ENCODE peak calls at places on chromosome 12, in nine cellular contexts. K is fibroblast of lung; T is kidney tubule cell; I is type B pancreatic cell; Z is stimulated activated naive CD4-positive, alpha-beta T cell; C is HuH-7.5; J is kidney epithelial cell; Y is neural progenitor cell; Q is activated CD4-positive, alpha-beta T cell treated with anti-CD3 and anti-CD28 coated beads, Interleukin-2, amount 50 U/mL, for 1 hour. G is an unnamed sample.

GRCh38 chr12:74051848-74052247 is 485.8 kb upstream of the ATXN7L3B start:
- DNase-seq in T (no peak), Y (no peak), I (no peak), J (no peak), K (no peak), Q (no peak), C (no peak), Z (no peak), G (no peak)

GRCh38 chr12:98595152-98595988 is 1.9 kb downstream of the SLC25A3 start:
- DNase-seq in T (peak; percentile 76), J (peak; percentile 38), K (peak; percentile 81), C (no peak), Z (peak; percentile 5), Q (no peak), I (no peak), Y (no peak), G (no peak)

GRCh38 chr12:104974626-104975290 is 11.4 kb upstream of the NOPCHAP1 start:
- DNase-seq in Z (no peak), Q (no peak), Y (no peak), C (no peak), I (no peak), T (peak; percentile 35), J (no peak), K (peak; percentile 52), G (no peak)

GRCh38 chr12:95532851-95533250 is 18.4 kb downstream of the USP44 start:
- DNase-seq in Z (no peak), Y (no peak), C (no peak), K (peak; percentile 78), Q (no peak), J (no peak), I (no peak), T (peak; percentile 21), G (no peak)

GRCh38 chr12:131091976-131092691 is 138.4 kb downstream of the ADGRD1 start:
- DNase-seq in C (no peak), K (no peak), Z (no peak), I (peak; percentile 51), Q (no peak), J (no peak), Y (no peak), T (no peak), G (peak; percentile 59)

GRCh38 chr12:232731-233614 is 19.0 kb upstream of the SLC6A12 start:
- DNase-seq in Y (no peak), T (no peak), Z (no peak), C (no peak), Q (no peak), K (no peak), J (no peak), I (peak; percentile 52), G (peak; percentile 47)

GRCh38 chr12:107929436-107929835 is 154.9 kb downstream of the ASCL4 start:
- DNase-seq in T (peak; percentile 31), J (no peak), K (peak; percentile 41), Q (no peak), Y (peak; percentile 70), C (no peak), Z (no peak), I (no peak), G (no peak)

GRCh38 chr12:4274960-4275868 is 1.7 kb downstream of the CCND2 start:
- DNase-seq in K (no peak), T (no peak), Y (peak; percentile 53), J (no peak), I (peak; percentile 66), Z (no peak), C (no peak), Q (no peak), G (no peak)

GRCh38 chr12:104576980-104577925 is 120.5 kb downstream of the CHST11 start:
- DNase-seq in J (no peak), Z (no peak), T (no peak), Q (no peak), I (no peak), C (no peak), Y (no peak), K (peak; percentile 95), G (no peak)

GRCh38 chr12:55830601-55831406 is 1.4 kb upstream of the DNAJC14 start:
- DNase-seq in I (peak; percentile 80), T (no peak), J (no peak), Z (peak; percentile 43), K (peak; percentile 66), C (peak; percentile 51), Y (peak; percentile 79), Q (peak; percentile 44), G (peak; percentile 91)

GRCh38 chr12:113083863-113084430 is 27.4 kb downstream of the DTX1 start:
- DNase-seq in Q (no peak), Y (no peak), K (no peak), J (no peak), I (no peak), Z (no peak), C (no peak), T (no peak), G (peak; percentile 70)

GRCh38 chr12:106238146-106238545 is 9.7 kb downstream of the CKAP4 start:
- DNase-seq in K (no peak), I (peak; percentile 53), Y (peak; percentile 23), Z (no peak), T (no peak), C (no peak), J (no peak), Q (no peak), G (no peak)

GRCh38 chr12:14937014-14937413 is 1.3 kb downstream of the ERP27 start:
- DNase-seq in C (no peak), I (no peak), Q (no peak), Y (no peak), Z (no peak), K (no peak), T (no peak), J (no peak), G (no peak)

GRCh38 chr12:29781176-29781575 is 2.6 kb downstream of the TMTC1 start:
- DNase-seq in J (no peak), I (no peak), Z (no peak), Y (no peak), K (no peak), C (no peak), Q (no peak), T (no peak), G (no peak)

GRCh38 chr12:2302711-2303255 is 250.0 kb downstream of the CACNA1C start:
- DNase-seq in K (no peak), J (no peak), Q (no peak), T (no peak), C (no peak), Z (no peak), I (no peak), Y (no peak), G (no peak)

GRCh38 chr12:70052476-70052875 is 190.8 kb upstream of the CNOT2 start:
- DNase-seq in C (no peak), J (no peak), Y (no peak), Z (no peak), K (no peak), T (no peak), I (no peak), Q (no peak), G (no peak)

GRCh38 chr12:72077111-72077820 is 138.6 kb downstream of the TPH2 start:
- DNase-seq in Z (no peak), Y (no peak), T (no peak), K (no peak), J (no peak), I (no peak), Q (no peak), C (no peak), G (no peak)

GRCh38 chr12:54958048-54958658 is 26.4 kb downstream of the TESPA1 start:
- DNase-seq in J (no peak), T (peak; percentile 71), C (peak; percentile 29), K (peak; percentile 49), Y (peak; percentile 74), Z (peak; percentile 40), I (no peak), Q (peak; percentile 37), G (no peak)

GRCh38 chr12:127750076-127750840 is 516.7 kb upstream of the TMEM132C start:
- DNase-seq in Q (no peak), Z (no peak), J (no peak), C (no peak), Y (no peak), I (no peak), K (peak; percentile 70), T (no peak), G (no peak)

GRCh38 chr12:116539905-116540482 is 19.2 kb upstream of the MAP1LC3B2 start:
- DNase-seq in T (peak; percentile 66), Y (peak; percentile 93), J (no peak), C (no peak), I (no peak), Q (no peak), Z (no peak), K (peak; percentile 65), G (peak; percentile 76)

GRCh38 chr12:48350249-48351021 is at the start of gene ZNF641:
- DNase-seq in K (peak; percentile 74), T (peak; percentile 84), Z (peak; percentile 81), Q (peak; percentile 79), Y (peak; percentile 95), J (no peak), I (peak; percentile 78), C (peak; percentile 65), G (peak; percentile 89)

GRCh38 chr12:132178801-132179401 is 34.6 kb downstream of the NOC4L start:
- DNase-seq in K (no peak), J (no peak), T (peak; percentile 35), Q (peak; percentile 60), Z (peak; percentile 34), C (no peak), Y (peak; percentile 31), I (no peak), G (no peak)

GRCh38 chr12:101078881-101079280 is 131.2 kb downstream of the SLC5A8 start:
- DNase-seq in Q (no peak), T (no peak), I (no peak), Z (no peak), Y (no peak), J (no peak), K (no peak), C (no peak), G (no peak)

GRCh38 chr12:51976376-51977160 is 25.1 kb downstream of the ACVR1B start:
- DNase-seq in Q (no peak), J (peak; percentile 86), Z (no peak), C (peak; percentile 46), K (peak; percentile 76), T (peak; percentile 96), Y (no peak), I (no peak), G (no peak)

GRCh38 chr12:75947171-75947723 is 84.3 kb downstream of the PHLDA1 start:
- DNase-seq in Z (no peak), K (no peak), J (no peak), Y (no peak), Q (no peak), T (no peak), I (no peak), C (no peak), G (no peak)

GRCh38 chr12:53886996-53887395 is 51.6 kb upstream of the HOXC13 start:
- DNase-seq in I (no peak), C (no peak), T (no peak), Y (no peak), K (no peak), J (no peak), Z (no peak), Q (no peak), G (no peak)

GRCh38 chr12:14211829-14212455 is 153.5 kb upstream of the ATF7IP start:
- DNase-seq in J (no peak), I (no peak), T (no peak), Q (no peak), Z (no peak), C (no peak), K (peak; percentile 34), Y (peak; percentile 64), G (no peak)

GRCh38 chr12:89451876-89452275 is 72.7 kb downstream of the GALNT4 start:
- DNase-seq in Y (peak; percentile 74), Z (no peak), J (no peak), I (no peak), K (peak; percentile 81), T (peak; percentile 67), Q (no peak), C (no peak), G (no peak)

GRCh38 chr12:65595016-65595560 is 229.2 kb upstream of the HMGA2 start:
- DNase-seq in Q (no peak), Z (no peak), I (no peak), Y (no peak), J (no peak), C (no peak), T (no peak), K (no peak), G (no peak)

GRCh38 chr12:6884539-6884938 is 11.4 kb upstream of the SPSB2 start:
- DNase-seq in Q (no peak), I (no peak), J (no peak), K (no peak), T (no peak), C (no peak), Y (no peak), Z (no peak), G (no peak)

GRCh38 chr12:19220861-19221466 is 91.4 kb downstream of the PLEKHA5 start:
- DNase-seq in J (no peak), K (peak; percentile 93), T (peak; percentile 72), Q (no peak), I (no peak), Y (no peak), Z (no peak), C (no peak), G (no peak)